ENCODE peak calls at places on chromosomes 6 and 20, in ten cellular contexts. One of them, this sample, is unnamed.

GRCh38 chr20:18585134-18585533 is 2.7 kb upstream of the DTD1 start:
- DNase-seq in HT-29: peak
- DNase-seq in Daoy: peak
- DNase-seq in putamen: no peak
- DNase-seq in NCI-H1092: no peak
- DNase-seq in dorsolateral prefrontal cortex: no peak
- DNase-seq in endothelial cell: no peak
- DNase-seq in HTR-8/SVneo: no peak
- DNase-seq in M059J: peak
- DNase-seq in fibroblast of lung: peak
- DNase-seq in this sample: no peak

GRCh38 chr6:3138341-3138740 is 19.0 kb downstream of the TUBB2A start:
- DNase-seq in Daoy: no peak
- DNase-seq in M059J: no peak
- DNase-seq in NCI-H1092: no peak
- DNase-seq in putamen: no peak
- DNase-seq in HTR-8/SVneo: no peak
- DNase-seq in endothelial cell: no peak
- DNase-seq in HT-29: no peak
- DNase-seq in dorsolateral prefrontal cortex: no peak
- DNase-seq in fibroblast of lung: peak
- DNase-seq in this sample: no peak

GRCh38 chr6:29722773-29723665 is at the start of gene HLA-F:
- DNase-seq in dorsolateral prefrontal cortex: peak
- DNase-seq in HTR-8/SVneo: peak
- DNase-seq in putamen: peak
- DNase-seq in fibroblast of lung: peak
- DNase-seq in HT-29: peak
- DNase-seq in endothelial cell: peak
- DNase-seq in NCI-H1092: peak
- DNase-seq in M059J: peak
- DNase-seq in Daoy: peak
- DNase-seq in this sample: no peak

GRCh38 chr6:16204653-16205376 is 33.6 kb upstream of the GMPR start:
- DNase-seq in putamen: no peak
- DNase-seq in NCI-H1092: no peak
- DNase-seq in fibroblast of lung: no peak
- DNase-seq in M059J: no peak
- DNase-seq in endothelial cell: no peak
- DNase-seq in HT-29: no peak
- DNase-seq in HTR-8/SVneo: no peak
- DNase-seq in Daoy: no peak
- DNase-seq in dorsolateral prefrontal cortex: no peak
- DNase-seq in this sample: no peak

GRCh38 chr20:43383026-43383795 is 74.5 kb upstream of the SRSF6 start:
- DNase-seq in putamen: no peak
- DNase-seq in NCI-H1092: no peak
- DNase-seq in HT-29: no peak
- DNase-seq in Daoy: peak
- DNase-seq in fibroblast of lung: no peak
- DNase-seq in endothelial cell: no peak
- DNase-seq in dorsolateral prefrontal cortex: no peak
- DNase-seq in M059J: peak
- DNase-seq in HTR-8/SVneo: no peak
- DNase-seq in this sample: no peak

GRCh38 chr20:35462351-35462750 is 7.0 kb downstream of the CEP250 start:
- DNase-seq in fibroblast of lung: no peak
- DNase-seq in M059J: no peak
- DNase-seq in Daoy: no peak
- DNase-seq in putamen: no peak
- DNase-seq in endothelial cell: no peak
- DNase-seq in dorsolateral prefrontal cortex: no peak
- DNase-seq in HTR-8/SVneo: no peak
- DNase-seq in HT-29: no peak
- DNase-seq in NCI-H1092: peak
- DNase-seq in this sample: no peak

GRCh38 chr6:21022343-21023107 is 488.3 kb downstream of the CDKAL1 start:
- DNase-seq in NCI-H1092: no peak
- DNase-seq in HTR-8/SVneo: peak
- DNase-seq in endothelial cell: no peak
- DNase-seq in Daoy: peak
- DNase-seq in fibroblast of lung: peak
- DNase-seq in dorsolateral prefrontal cortex: no peak
- DNase-seq in HT-29: peak
- DNase-seq in M059J: peak
- DNase-seq in putamen: no peak
- DNase-seq in this sample: no peak

GRCh38 chr20:21397341-21398108 is at the start of gene NKX2-4:
- DNase-seq in HTR-8/SVneo: no peak
- DNase-seq in fibroblast of lung: no peak
- DNase-seq in M059J: no peak
- DNase-seq in NCI-H1092: peak
- DNase-seq in putamen: no peak
- DNase-seq in Daoy: peak
- DNase-seq in dorsolateral prefrontal cortex: no peak
- DNase-seq in HT-29: no peak
- DNase-seq in endothelial cell: no peak
- DNase-seq in this sample: no peak

GRCh38 chr20:543369-544152 is at the start of gene CSNK2A1:
- DNase-seq in HTR-8/SVneo: peak
- DNase-seq in endothelial cell: peak
- DNase-seq in NCI-H1092: peak
- DNase-seq in M059J: peak
- DNase-seq in fibroblast of lung: peak
- DNase-seq in HT-29: peak
- DNase-seq in dorsolateral prefrontal cortex: peak
- DNase-seq in putamen: peak
- DNase-seq in Daoy: peak
- DNase-seq in this sample: peak

GRCh38 chr6:165889636-165890403 is 226.8 kb upstream of the PDE10A start:
- DNase-seq in fibroblast of lung: peak
- DNase-seq in dorsolateral prefrontal cortex: no peak
- DNase-seq in endothelial cell: peak
- DNase-seq in NCI-H1092: peak
- DNase-seq in Daoy: peak
- DNase-seq in HTR-8/SVneo: peak
- DNase-seq in HT-29: peak
- DNase-seq in putamen: no peak
- DNase-seq in M059J: peak
- DNase-seq in this sample: no peak

GRCh38 chr6:131758920-131759319 is 48.1 kb upstream of the CTAGE9 start:
- DNase-seq in HT-29: no peak
- DNase-seq in HTR-8/SVneo: no peak
- DNase-seq in endothelial cell: no peak
- DNase-seq in Daoy: no peak
- DNase-seq in putamen: no peak
- DNase-seq in fibroblast of lung: no peak
- DNase-seq in M059J: peak
- DNase-seq in NCI-H1092: no peak
- DNase-seq in dorsolateral prefrontal cortex: no peak
- DNase-seq in this sample: no peak

GRCh38 chr6:13709698-13710551 is 1.7 kb downstream of the RANBP9 start:
- DNase-seq in HT-29: peak
- DNase-seq in endothelial cell: no peak
- DNase-seq in putamen: no peak
- DNase-seq in fibroblast of lung: peak
- DNase-seq in HTR-8/SVneo: no peak
- DNase-seq in dorsolateral prefrontal cortex: no peak
- DNase-seq in NCI-H1092: no peak
- DNase-seq in M059J: no peak
- DNase-seq in Daoy: peak
- DNase-seq in this sample: no peak

GRCh38 chr20:59813126-59813947 is 120.1 kb downstream of the SYCP2 start:
- DNase-seq in M059J: no peak
- DNase-seq in endothelial cell: no peak
- DNase-seq in fibroblast of lung: no peak
- DNase-seq in HT-29: no peak
- DNase-seq in dorsolateral prefrontal cortex: no peak
- DNase-seq in NCI-H1092: no peak
- DNase-seq in HTR-8/SVneo: no peak
- DNase-seq in Daoy: no peak
- DNase-seq in putamen: no peak
- DNase-seq in this sample: no peak

GRCh38 chr6:152669894-152670293 is 27.8 kb upstream of the MYCT1 start:
- DNase-seq in HTR-8/SVneo: peak
- DNase-seq in NCI-H1092: no peak
- DNase-seq in Daoy: no peak
- DNase-seq in putamen: no peak
- DNase-seq in fibroblast of lung: peak
- DNase-seq in endothelial cell: no peak
- DNase-seq in dorsolateral prefrontal cortex: no peak
- DNase-seq in M059J: peak
- DNase-seq in HT-29: peak
- DNase-seq in this sample: no peak

GRCh38 chr6:100573169-100573568 is 108.4 kb upstream of the SIM1 start:
- DNase-seq in HT-29: peak
- DNase-seq in putamen: no peak
- DNase-seq in dorsolateral prefrontal cortex: no peak
- DNase-seq in NCI-H1092: no peak
- DNase-seq in HTR-8/SVneo: peak
- DNase-seq in M059J: peak
- DNase-seq in endothelial cell: peak
- DNase-seq in Daoy: peak
- DNase-seq in fibroblast of lung: peak
- DNase-seq in this sample: no peak

GRCh38 chr20:44040202-44040915 is 125.7 kb downstream of the TOX2 start:
- DNase-seq in fibroblast of lung: no peak
- DNase-seq in HT-29: no peak
- DNase-seq in HTR-8/SVneo: no peak
- DNase-seq in NCI-H1092: no peak
- DNase-seq in Daoy: no peak
- DNase-seq in putamen: no peak
- DNase-seq in M059J: no peak
- DNase-seq in dorsolateral prefrontal cortex: no peak
- DNase-seq in endothelial cell: no peak
- DNase-seq in this sample: peak

GRCh38 chr20:4605166-4605565 is 116.5 kb upstream of the PRND start:
- DNase-seq in fibroblast of lung: no peak
- DNase-seq in Daoy: no peak
- DNase-seq in putamen: no peak
- DNase-seq in dorsolateral prefrontal cortex: no peak
- DNase-seq in HT-29: no peak
- DNase-seq in M059J: peak
- DNase-seq in HTR-8/SVneo: no peak
- DNase-seq in endothelial cell: no peak
- DNase-seq in NCI-H1092: no peak
- DNase-seq in this sample: no peak

GRCh38 chr6:89239338-89239737 is 22.2 kb upstream of the GABRR1 start:
- DNase-seq in M059J: no peak
- DNase-seq in dorsolateral prefrontal cortex: no peak
- DNase-seq in fibroblast of lung: no peak
- DNase-seq in NCI-H1092: no peak
- DNase-seq in putamen: no peak
- DNase-seq in endothelial cell: peak
- DNase-seq in HT-29: no peak
- DNase-seq in HTR-8/SVneo: no peak
- DNase-seq in Daoy: no peak
- DNase-seq in this sample: no peak

GRCh38 chr20:15814903-15815302 is 758.3 kb downstream of the KIF16B start:
- DNase-seq in Daoy: no peak
- DNase-seq in HT-29: no peak
- DNase-seq in fibroblast of lung: no peak
- DNase-seq in M059J: peak
- DNase-seq in putamen: no peak
- DNase-seq in dorsolateral prefrontal cortex: no peak
- DNase-seq in HTR-8/SVneo: no peak
- DNase-seq in endothelial cell: no peak
- DNase-seq in NCI-H1092: no peak
- DNase-seq in this sample: no peak

GRCh38 chr20:56629464-56630085 is 469 bp downstream of the TFAP2C start:
- DNase-seq in putamen: no peak
- DNase-seq in dorsolateral prefrontal cortex: no peak
- DNase-seq in NCI-H1092: no peak
- DNase-seq in M059J: peak
- DNase-seq in Daoy: peak
- DNase-seq in HT-29: no peak
- DNase-seq in fibroblast of lung: no peak
- DNase-seq in HTR-8/SVneo: peak
- DNase-seq in endothelial cell: peak
- DNase-seq in this sample: no peak

GRCh38 chr6:11160199-11160598 is 48.7 kb upstream of the ERVFRD-1 start:
- DNase-seq in M059J: no peak
- DNase-seq in dorsolateral prefrontal cortex: no peak
- DNase-seq in NCI-H1092: no peak
- DNase-seq in putamen: no peak
- DNase-seq in endothelial cell: no peak
- DNase-seq in fibroblast of lung: peak
- DNase-seq in HTR-8/SVneo: no peak
- DNase-seq in Daoy: no peak
- DNase-seq in HT-29: no peak
- DNase-seq in this sample: no peak

GRCh38 chr20:49775229-49775693 is 37.4 kb upstream of the SLC9A8 start:
- DNase-seq in fibroblast of lung: peak
- DNase-seq in M059J: peak
- DNase-seq in putamen: no peak
- DNase-seq in HTR-8/SVneo: peak
- DNase-seq in NCI-H1092: peak
- DNase-seq in endothelial cell: peak
- DNase-seq in Daoy: peak
- DNase-seq in HT-29: peak
- DNase-seq in dorsolateral prefrontal cortex: no peak
- DNase-seq in this sample: no peak

GRCh38 chr6:116456927-116457326 is 4.2 kb upstream of the CALHM6 start:
- DNase-seq in HT-29: no peak
- DNase-seq in Daoy: no peak
- DNase-seq in endothelial cell: no peak
- DNase-seq in M059J: no peak
- DNase-seq in putamen: no peak
- DNase-seq in fibroblast of lung: no peak
- DNase-seq in dorsolateral prefrontal cortex: no peak
- DNase-seq in HTR-8/SVneo: no peak
- DNase-seq in NCI-H1092: no peak
- DNase-seq in this sample: no peak

GRCh38 chr20:10249048-10249770 is 30.6 kb downstream of the SNAP25 start:
- DNase-seq in M059J: peak
- DNase-seq in putamen: no peak
- DNase-seq in dorsolateral prefrontal cortex: no peak
- DNase-seq in endothelial cell: no peak
- DNase-seq in fibroblast of lung: no peak
- DNase-seq in NCI-H1092: no peak
- DNase-seq in HTR-8/SVneo: no peak
- DNase-seq in Daoy: peak
- DNase-seq in HT-29: no peak
- DNase-seq in this sample: no peak

GRCh38 chr6:109059148-109059547 is 35.5 kb downstream of the SESN1 start:
- DNase-seq in putamen: no peak
- DNase-seq in Daoy: no peak
- DNase-seq in M059J: no peak
- DNase-seq in endothelial cell: no peak
- DNase-seq in HTR-8/SVneo: no peak
- DNase-seq in NCI-H1092: no peak
- DNase-seq in dorsolateral prefrontal cortex: no peak
- DNase-seq in HT-29: no peak
- DNase-seq in fibroblast of lung: peak
- DNase-seq in this sample: no peak

GRCh38 chr20:62143118-62143975 is at the start of the genes PSMA7 and SS18L1:
- DNase-seq in Daoy: peak
- DNase-seq in NCI-H1092: peak
- DNase-seq in putamen: peak
- DNase-seq in fibroblast of lung: peak
- DNase-seq in M059J: peak
- DNase-seq in HTR-8/SVneo: peak
- DNase-seq in HT-29: peak
- DNase-seq in endothelial cell: peak
- DNase-seq in dorsolateral prefrontal cortex: peak
- DNase-seq in this sample: peak

GRCh38 chr20:60340232-60340631 is 382.0 kb downstream of the CDH26 start:
- DNase-seq in HT-29: no peak
- DNase-seq in Daoy: no peak
- DNase-seq in dorsolateral prefrontal cortex: no peak
- DNase-seq in M059J: no peak
- DNase-seq in NCI-H1092: no peak
- DNase-seq in fibroblast of lung: no peak
- DNase-seq in HTR-8/SVneo: no peak
- DNase-seq in putamen: no peak
- DNase-seq in endothelial cell: no peak
- DNase-seq in this sample: no peak

This sample was measured in chondrocyte.